ENCODE peak calls at places on chromosomes 13 and 19, in nine cellular contexts. S is transverse colon, K is esophagus muscularis mucosa, Y is suprapubic skin, N is A549, H is GM12878, M is HepG2, O is ovary, T is K562. C is an unnamed sample.

GRCh38 chr19:506404-507285 is 652 bp upstream of the TPGS1 start:
- DNase-seq in S (peak), K (peak), Y (peak), N (peak), H (peak), M (peak), O (peak), T (peak), C (peak)

GRCh38 chr13:78700121-78700910 is 41.4 kb upstream of the OBI1 start:
- DNase-seq in S (no peak), K (no peak), Y (no peak), N (no peak), H (no peak), M (no peak), O (no peak), T (no peak), C (no peak)

GRCh38 chr13:49063526-49063925 is 87.8 kb downstream of the FNDC3A start:
- DNase-seq in S (no peak), K (no peak), Y (no peak), N (no peak), H (no peak), M (no peak), O (no peak), T (no peak), C (no peak)

GRCh38 chr13:48562296-48563066 is 29.6 kb upstream of the RCBTB2 start:
- DNase-seq in S (peak), K (peak), Y (no peak), N (no peak), H (peak), M (no peak), O (no peak), T (peak), C (peak)

GRCh38 chr13:99690426-99691189 is 189.3 kb downstream of the TM9SF2 start:
- DNase-seq in S (no peak), K (no peak), Y (no peak), N (no peak), H (no peak), M (no peak), O (no peak), T (no peak), C (no peak)

GRCh38 chr13:101121608-101122007 is 294.7 kb downstream of the NALCN start:
- DNase-seq in S (no peak), K (no peak), Y (no peak), N (no peak), H (no peak), M (no peak), O (no peak), T (no peak), C (no peak)

GRCh38 chr19:48489608-48490216 is 20.5 kb downstream of the CYTH2 start:
- DNase-seq in S (peak), K (no peak), Y (no peak), N (peak), H (no peak), M (peak), O (no peak), T (peak), C (peak)

GRCh38 chr19:14434543-14435319 is 1.6 kb downstream of the PKN1 start:
- DNase-seq in S (peak), K (no peak), Y (no peak), N (peak), H (no peak), M (peak), O (peak), T (peak), C (peak)

GRCh38 chr13:100040196-100040595 is 48.7 kb upstream of the PCCA start:
- DNase-seq in S (no peak), K (no peak), Y (no peak), N (peak), H (no peak), M (peak), O (no peak), T (no peak), C (no peak)

GRCh38 chr13:97225533-97225932 is 3.4 kb downstream of the MBNL2 start:
- DNase-seq in S (no peak), K (no peak), Y (no peak), N (no peak), H (no peak), M (no peak), O (no peak), T (no peak), C (no peak)

GRCh38 chr13:31905896-31906295 is 125.7 kb upstream of the FRY start:
- DNase-seq in S (no peak), K (no peak), Y (no peak), N (no peak), H (no peak), M (no peak), O (no peak), T (no peak), C (no peak)

GRCh38 chr19:14556662-14557188 is 15.1 kb downstream of the NDUFB7 start:
- DNase-seq in S (peak), K (no peak), Y (no peak), N (peak), H (no peak), M (peak), O (peak), T (peak), C (peak)

GRCh38 chr19:39557791-39558622 is 18.0 kb upstream of the EID2 start:
- DNase-seq in S (no peak), K (peak), Y (no peak), N (no peak), H (peak), M (peak), O (no peak), T (no peak), C (no peak)

GRCh38 chr13:113062691-113063090 is 42.9 kb upstream of the F7 start:
- DNase-seq in S (no peak), K (no peak), Y (peak), N (no peak), H (no peak), M (no peak), O (no peak), T (no peak), C (no peak)

GRCh38 chr19:46210634-46211033 is 18.9 kb upstream of the IGFL1 start:
- DNase-seq in S (no peak), K (no peak), Y (no peak), N (no peak), H (no peak), M (no peak), O (no peak), T (no peak), C (no peak)

GRCh38 chr19:39430675-39431593 is 4.8 kb downstream of the RPS16 start:
- DNase-seq in S (peak), K (no peak), Y (no peak), N (peak), H (no peak), M (peak), O (no peak), T (peak), C (no peak)

GRCh38 chr19:33376931-33377557 is 3.5 kb downstream of the CEBPG start:
- DNase-seq in S (peak), K (no peak), Y (no peak), N (peak), H (no peak), M (no peak), O (no peak), T (no peak), C (no peak)

GRCh38 chr13:42484396-42484795 is 89.6 kb upstream of the TNFSF11 start:
- DNase-seq in S (no peak), K (no peak), Y (no peak), N (no peak), H (no peak), M (no peak), O (no peak), T (no peak), C (no peak)

GRCh38 chr13:82698941-82699340 is 1183.3 kb downstream of the SLITRK1 start:
- DNase-seq in S (no peak), K (no peak), Y (no peak), N (no peak), H (no peak), M (no peak), O (no peak), T (no peak), C (no peak)

GRCh38 chr13:114105351-114106225 is 26.8 kb downstream of the RASA3 start:
- DNase-seq in S (peak), K (no peak), Y (no peak), N (no peak), H (no peak), M (no peak), O (no peak), T (no peak), C (peak)

GRCh38 chr19:288911-289310 is 2.3 kb downstream of the PLPP2 start:
- DNase-seq in S (peak), K (no peak), Y (no peak), N (no peak), H (no peak), M (no peak), O (no peak), T (no peak), C (no peak)

GRCh38 chr19:41563847-41564514 is 12.0 kb upstream of the CEACAM21 start:
- DNase-seq in S (no peak), K (no peak), Y (no peak), N (peak), H (no peak), M (no peak), O (no peak), T (no peak), C (no peak)

GRCh38 chr13:98443329-98443728 is 133.6 kb downstream of the STK24 start:
- DNase-seq in S (no peak), K (no peak), Y (no peak), N (peak), H (no peak), M (no peak), O (no peak), T (no peak), C (no peak)

GRCh38 chr13:52804202-52804641 is 44.2 kb downstream of the PCDH8 start:
- DNase-seq in S (no peak), K (no peak), Y (no peak), N (no peak), H (no peak), M (no peak), O (no peak), T (no peak), C (no peak)

GRCh38 chr19:44718441-44719261 is 19.7 kb downstream of the CEACAM16 start:
- DNase-seq in S (peak), K (no peak), Y (no peak), N (peak), H (no peak), M (peak), O (peak), T (no peak), C (peak)

GRCh38 chr19:13430790-13431582 is 75.3 kb downstream of the CACNA1A start:
- DNase-seq in S (peak), K (no peak), Y (no peak), N (peak), H (no peak), M (peak), O (no peak), T (peak), C (no peak)

GRCh38 chr19:13195678-13196077 is 45.5 kb downstream of the IER2 start:
- DNase-seq in S (peak), K (no peak), Y (no peak), N (peak), H (no peak), M (peak), O (no peak), T (peak), C (peak)

GRCh38 chr13:87123987-87124784 is 547.0 kb upstream of the SLITRK5 start:
- DNase-seq in S (no peak), K (no peak), Y (no peak), N (peak), H (no peak), M (peak), O (no peak), T (peak), C (no peak)

GRCh38 chr13:74406439-74406838 is 272.2 kb upstream of the KLF12 start:
- DNase-seq in S (no peak), K (no peak), Y (no peak), N (no peak), H (no peak), M (no peak), O (no peak), T (no peak), C (no peak)

GRCh38 chr19:35451278-35452096 is 3.4 kb downstream of the FFAR2 start:
- DNase-seq in S (no peak), K (no peak), Y (no peak), N (no peak), H (peak), M (no peak), O (no peak), T (no peak), C (no peak)

GRCh38 chr13:49649244-49649962 is 21.1 kb downstream of the ARL11 start:
- DNase-seq in S (no peak), K (no peak), Y (no peak), N (peak), H (no peak), M (peak), O (no peak), T (no peak), C (no peak)

GRCh38 chr19:7230826-7231225 is 63.4 kb downstream of the INSR start:
- DNase-seq in S (no peak), K (no peak), Y (no peak), N (no peak), H (no peak), M (no peak), O (peak), T (no peak), C (no peak)

GRCh38 chr19:18940791-18941627 is at the start of gene HOMER3:
- DNase-seq in S (peak), K (no peak), Y (no peak), N (peak), H (no peak), M (no peak), O (peak), T (peak), C (peak)
- TF ChIP-seq EP300 in S (no peak), K (no peak), Y (no peak), N (no peak), H (no peak), M (no peak), O (no peak), T (no peak), C (no peak)

GRCh38 chr13:41060723-41061074 is 610 bp upstream of the WBP4 start:
- DNase-seq in S (peak), K (peak), Y (peak), N (peak), H (peak), M (peak), O (peak), T (peak), C (peak)
- TF ChIP-seq EP300 in S (no peak), K (no peak), Y (no peak), N (no peak), H (no peak), M (no peak), O (no peak), T (no peak), C (no peak)

DNA sequence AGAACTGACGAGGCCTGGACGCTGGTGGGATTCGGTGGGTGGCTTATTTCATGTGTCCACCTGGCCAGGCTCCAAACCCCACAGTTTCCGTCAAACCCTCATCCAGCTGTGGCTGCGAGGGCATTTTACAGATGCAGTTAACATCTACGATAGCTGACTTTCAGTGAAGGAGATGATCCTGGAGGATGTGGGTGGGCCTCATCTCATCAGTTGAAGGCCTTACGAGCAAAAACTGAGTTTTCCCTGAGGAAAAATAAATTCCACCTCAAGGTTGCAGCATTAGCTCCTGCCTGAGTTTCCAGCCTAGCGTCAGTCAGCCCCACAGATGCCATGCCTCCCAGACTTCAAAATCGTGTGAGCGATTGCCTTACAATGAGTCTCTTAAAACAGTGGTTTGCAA is 111.1 kb upstream of the PEG3 start:
- DNase-seq in S (no peak), K (no peak), Y (no peak), N (no peak), H (no peak), M (no peak), O (no peak), T (no peak), C (no peak)
- TF ChIP-seq EP300 in S (no peak), K (no peak), Y (no peak), N (no peak), H (no peak), M (no peak), O (no peak), T (no peak), C (no peak)

DNA sequence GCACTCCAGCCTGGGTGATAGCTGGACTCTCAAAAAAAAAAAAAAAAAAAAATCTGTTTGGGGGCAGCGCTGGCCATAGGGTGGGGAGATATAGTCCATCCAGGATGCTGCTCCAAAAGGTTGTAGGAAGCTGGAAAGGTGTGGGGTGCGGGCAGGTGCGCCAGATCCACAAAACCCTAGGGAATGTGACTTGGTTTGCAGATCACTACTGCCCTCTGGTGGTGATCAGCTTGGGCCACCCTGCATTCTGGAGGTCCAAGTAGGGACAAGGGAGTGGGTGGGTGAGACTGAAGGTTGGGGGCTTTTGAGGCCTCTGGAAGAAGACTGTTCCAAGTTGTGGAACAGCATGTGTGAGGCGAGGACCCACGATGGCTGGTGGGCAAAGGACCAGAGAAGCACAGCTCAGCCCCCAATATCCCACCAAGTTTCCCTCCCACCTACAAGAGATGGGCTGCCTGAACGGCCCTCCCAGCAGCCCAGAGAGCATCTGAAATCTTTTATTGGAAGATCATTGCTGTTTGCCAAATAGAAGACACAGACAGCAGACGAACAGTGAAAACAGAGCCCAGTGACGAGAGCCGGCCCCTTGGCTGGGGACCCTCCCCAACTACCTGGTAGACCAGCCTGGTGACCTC is 10.4 kb upstream of the TYK2 start:
- DNase-seq in S (peak), K (no peak), Y (peak), N (peak), H (no peak), M (peak), O (peak), T (peak), C (peak)
- TF ChIP-seq EP300 in S (no peak), K (no peak), Y (no peak), N (no peak), H (no peak), M (no peak), O (no peak), T (no peak), C (no peak)

GRCh38 chr19:4376245-4376990 is 23.9 kb downstream of the SH3GL1 start:
- DNase-seq in S (no peak), K (no peak), Y (no peak), N (no peak), H (no peak), M (no peak), O (no peak), T (no peak), C (no peak)

GRCh38 chr19:4374451-4375163 is 25.7 kb downstream of the SH3GL1 start:
- DNase-seq in S (peak), K (peak), Y (peak), N (peak), H (no peak), M (peak), O (peak), T (peak), C (peak)

GRCh38 chr19:4373601-4374441 is 26.5 kb downstream of the SH3GL1 start:
- DNase-seq in S (no peak), K (no peak), Y (peak), N (no peak), H (no peak), M (no peak), O (peak), T (no peak), C (peak)

GRCh38 chr19:4375620-4376228 is 24.6 kb downstream of the SH3GL1 start:
- DNase-seq in S (peak), K (no peak), Y (no peak), N (peak), H (peak), M (peak), O (peak), T (peak), C (no peak)

GRCh38 chr19:4375164-4375619 is 25.2 kb downstream of the SH3GL1 start:
- DNase-seq in S (peak), K (no peak), Y (no peak), N (peak), H (no peak), M (peak), O (peak), T (peak), C (peak)
- TF ChIP-seq EP300 in S (no peak), K (no peak), Y (no peak), N (no peak), H (no peak), M (no peak), O (no peak), T (peak), C (no peak)